ENCODE peak calls at places on chromosomes 16 and 17, in seven cellular contexts. X is mesendoderm, L is thoracic aorta, S is IMR-90, I is aorta, O is transverse colon, E is SJCRH30. P is an unnamed sample. For H3K36me3, H3K4me1 and H3K27me3, the result is how much of the 10 kb centered on the place peaks cover.

GRCh38 chr17:50499722-50500121 is 8.5 kb upstream of the MYCBPAP start:
- DNase-seq in X (no peak), L (no peak), S (no peak), I (no peak), O (no peak), E (no peak), P (no peak)

GRCh38 chr17:60390881-60391418 is 983 bp downstream of the USP32 start:
- DNase-seq in X (peak), L (no peak), S (peak), I (no peak), O (peak), E (peak), P (peak)

GRCh38 chr16:74738134-74738541 is 36.5 kb downstream of the FA2H start:
- DNase-seq in X (no peak), L (no peak), S (peak), I (no peak), O (peak), E (no peak), P (peak)

GRCh38 chr17:63946440-63947363 is 14.6 kb upstream of the CD79B start:
- DNase-seq in X (peak), L (no peak), S (peak), I (no peak), O (peak), E (peak), P (peak)

GRCh38 chr17:3959295-3959899 is 4.8 kb downstream of the ATP2A3 start:
- DNase-seq in X (no peak), L (no peak), S (peak), I (no peak), O (peak), E (peak), P (peak)

GRCh38 chr17:50240876-50241275 is 33.4 kb upstream of the TMEM92 start:
- DNase-seq in X (no peak), L (no peak), S (peak), I (no peak), O (no peak), E (no peak), P (no peak)

GRCh38 chr17:72439893-72440502 is 319.2 kb downstream of the SOX9 start:
- DNase-seq in X (no peak), L (no peak), S (no peak), I (no peak), O (no peak), E (no peak), P (no peak)

GRCh38 chr16:18050777-18051176 is 285.8 kb downstream of the NPIPA8 start:
- DNase-seq in X (no peak), L (no peak), S (no peak), I (no peak), O (peak), E (no peak), P (no peak)

GRCh38 chr16:8998114-8998513 is 34.4 kb upstream of the USP7 start:
- DNase-seq in X (no peak), L (no peak), S (peak), I (no peak), O (no peak), E (no peak), P (peak)

GRCh38 chr17:74690409-74690825 is 22.3 kb downstream of the CD300LF start:
- DNase-seq in X (no peak), L (no peak), S (no peak), I (no peak), O (peak), E (no peak), P (no peak)

GRCh38 chr17:9330140-9330902 is 245.3 kb downstream of the STX8 start:
- DNase-seq in X (peak), L (no peak), S (no peak), I (no peak), O (no peak), E (no peak), P (no peak)

GRCh38 chr16:68331879-68332410 is 21.1 kb downstream of the PRMT7 start:
- DNase-seq in X (no peak), L (no peak), S (peak), I (no peak), O (no peak), E (no peak), P (peak)
- H3K36me3 ChIP-seq in X (under half), L (under half), S (under half), I (under half), O (under half), E (under half), P (under half)

GRCh38 chr17:57713140-57713539 is 32.0 kb downstream of the CCDC182 start:
- DNase-seq in X (no peak), L (no peak), S (no peak), I (no peak), O (no peak), E (peak), P (no peak)
- H3K4me1 ChIP-seq in X (under half), L (under half), S (under half), I (under half), O (under half), E (under half), P (under half)

GRCh38 chr17:42877037-42877436 is 23.6 kb upstream of the G6PC1 start:
- DNase-seq in X (no peak), L (no peak), S (no peak), I (no peak), O (no peak), E (no peak), P (no peak)

GRCh38 chr17:42878924-42879595 is 21.5 kb upstream of the G6PC1 start:
- DNase-seq in X (no peak), L (no peak), S (no peak), I (no peak), O (no peak), E (no peak), P (no peak)

GRCh38 chr17:42879596-42879985 is 21.0 kb upstream of the G6PC1 start:
- DNase-seq in X (no peak), L (no peak), S (peak), I (no peak), O (no peak), E (no peak), P (peak)

GRCh38 chr17:42880776-42881175 is 19.8 kb upstream of the G6PC1 start:
- DNase-seq in X (no peak), L (no peak), S (no peak), I (no peak), O (no peak), E (no peak), P (no peak)

GRCh38 chr17:42878123-42878880 is 22.3 kb upstream of the G6PC1 start:
- DNase-seq in X (peak), L (no peak), S (no peak), I (no peak), O (peak), E (no peak), P (no peak)
- H3K27me3 ChIP-seq in X (under half), L (under half), S (under half), I (under half), O (under half), E (under half), P (under half)

DNA sequence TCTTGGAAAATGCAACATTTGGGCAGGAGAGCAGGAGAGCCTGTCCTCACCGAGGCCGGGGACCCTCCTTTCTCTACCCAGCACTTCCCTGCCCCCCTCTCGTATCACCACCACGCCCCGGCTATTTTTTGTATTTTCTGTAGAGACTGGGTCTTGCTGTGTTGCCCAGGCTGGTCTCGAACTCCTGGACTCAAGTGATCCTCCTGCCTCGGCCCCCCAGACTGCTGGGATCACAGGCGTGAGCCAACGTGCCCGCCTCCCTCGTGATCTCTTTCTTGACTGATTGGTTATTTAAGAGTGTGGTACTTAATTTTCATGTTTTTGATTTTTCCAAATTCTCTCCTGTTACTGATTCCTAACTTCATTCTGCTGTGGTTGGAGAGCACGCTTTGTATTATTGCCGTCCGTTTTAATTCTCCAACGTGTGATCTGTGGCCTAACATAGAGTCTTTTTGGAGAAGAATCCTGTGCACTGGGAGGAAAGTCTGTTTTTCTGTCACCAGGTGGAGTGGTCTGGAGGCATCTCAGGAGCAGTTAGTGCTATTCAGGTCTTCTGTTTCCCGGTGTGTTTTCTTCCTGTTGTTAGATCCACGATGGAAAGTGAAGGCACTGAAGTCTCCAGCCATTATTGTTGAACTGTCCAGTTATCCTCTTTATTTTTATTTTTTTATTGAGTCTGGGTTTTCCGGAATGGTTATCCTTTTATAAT is 40.4 kb downstream of the ZNF778 start:
- DNase-seq in X (peak), L (no peak), S (no peak), I (peak), O (no peak), E (no peak), P (no peak)
- H3K36me3 ChIP-seq in X (under half), L (under half), S (under half), I (under half), O (under half), E (under half), P (under half)

DNA sequence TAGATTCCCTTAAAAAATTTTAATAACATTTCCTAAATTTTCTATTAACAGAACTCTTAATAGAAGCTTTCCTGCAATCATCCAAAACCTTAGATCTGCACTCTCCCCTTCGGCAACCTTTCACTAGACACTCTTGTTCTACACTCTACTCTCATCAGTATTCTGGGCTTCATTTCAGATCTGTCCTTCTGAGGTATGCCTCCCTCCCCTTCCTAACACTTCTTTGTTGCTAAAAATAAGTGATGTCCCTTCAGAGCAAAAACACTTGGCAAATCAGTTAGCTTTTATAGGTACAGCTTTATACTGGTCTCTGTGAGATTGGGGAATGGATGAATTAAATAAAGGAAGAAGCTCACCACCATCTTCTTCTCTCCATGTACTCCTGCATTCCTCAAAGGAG is 28.2 kb upstream of the GNAO1 start:
- DNase-seq in X (no peak), L (no peak), S (no peak), I (no peak), O (no peak), E (no peak), P (no peak)
- H3K4me1 ChIP-seq in X (under half), L (under half), S (under half), I (under half), O (under half), E (under half), P (under half)

GRCh38 chr16:19382084-19382801 is 35.4 kb upstream of the TMC5 start:
- DNase-seq in X (no peak), L (no peak), S (no peak), I (no peak), O (no peak), E (no peak), P (no peak)

GRCh38 chr16:19379838-19380237 is 37.8 kb upstream of the TMC5 start:
- DNase-seq in X (no peak), L (no peak), S (no peak), I (no peak), O (no peak), E (no peak), P (no peak)

GRCh38 chr16:19382887-19383816 is 34.5 kb upstream of the TMC5 start:
- DNase-seq in X (no peak), L (no peak), S (no peak), I (no peak), O (no peak), E (no peak), P (no peak)

GRCh38 chr16:19377864-19378263 is 39.8 kb upstream of the TMC5 start:
- DNase-seq in X (peak), L (no peak), S (no peak), I (no peak), O (no peak), E (no peak), P (no peak)

DNA sequence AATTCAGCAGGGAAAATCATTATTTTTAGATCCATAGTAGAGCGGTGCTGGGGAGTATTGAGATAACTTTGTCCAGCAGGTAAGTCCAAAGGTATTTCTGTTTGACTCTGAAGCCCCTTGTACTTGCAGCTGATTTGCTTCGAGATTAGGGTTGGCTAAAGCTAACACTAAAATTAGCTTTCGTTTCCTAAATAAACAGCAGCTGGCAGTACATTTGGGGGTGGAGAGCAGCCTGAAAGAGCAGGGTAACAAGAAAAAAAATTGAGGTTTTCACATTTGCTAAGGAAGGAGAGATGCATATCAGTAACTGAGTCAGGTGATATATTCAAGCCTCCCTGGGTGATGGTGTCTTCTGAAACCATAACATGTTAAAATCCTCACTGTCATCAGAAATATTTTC is 37.4 kb upstream of the TMC5 start:
- DNase-seq in X (no peak), L (no peak), S (no peak), I (no peak), O (no peak), E (no peak), P (no peak)
- H3K27me3 ChIP-seq in X (under half), L (under half), S (under half), I (under half), O (under half), E (under half), P (under half)

GRCh38 chr16:85913688-85914422 is 14.9 kb downstream of the IRF8 start:
- DNase-seq in X (no peak), L (no peak), S (no peak), I (peak), O (no peak), E (no peak), P (no peak)

GRCh38 chr16:85916141-85916890 is 17.4 kb downstream of the IRF8 start:
- DNase-seq in X (no peak), L (no peak), S (no peak), I (peak), O (peak), E (no peak), P (no peak)

GRCh38 chr16:85915125-85915845 is 16.3 kb downstream of the IRF8 start:
- DNase-seq in X (no peak), L (no peak), S (no peak), I (peak), O (no peak), E (peak), P (no peak)

GRCh38 chr16:85913141-85913601 is 14.2 kb downstream of the IRF8 start:
- DNase-seq in X (no peak), L (no peak), S (no peak), I (peak), O (no peak), E (no peak), P (no peak)

GRCh38 chr16:85914423-85914794 is 15.4 kb downstream of the IRF8 start:
- DNase-seq in X (no peak), L (no peak), S (no peak), I (peak), O (no peak), E (no peak), P (no peak)
- H3K36me3 ChIP-seq in X (under half), L (under half), S (under half), I (under half), O (under half), E (under half), P (under half)

GRCh38 chr17:59353936-59354755 is 22.7 kb downstream of the YPEL2 start:
- DNase-seq in X (no peak), L (no peak), S (no peak), I (no peak), O (no peak), E (peak), P (no peak)

GRCh38 chr17:59356543-59357218 is 25.2 kb downstream of the YPEL2 start:
- DNase-seq in X (no peak), L (no peak), S (peak), I (no peak), O (no peak), E (no peak), P (peak)

GRCh38 chr17:59355695-59356323 is 24.4 kb downstream of the YPEL2 start:
- DNase-seq in X (no peak), L (no peak), S (no peak), I (no peak), O (no peak), E (no peak), P (no peak)

GRCh38 chr17:59353106-59353854 is 21.8 kb downstream of the YPEL2 start:
- DNase-seq in X (no peak), L (no peak), S (no peak), I (no peak), O (no peak), E (no peak), P (no peak)

DNA sequence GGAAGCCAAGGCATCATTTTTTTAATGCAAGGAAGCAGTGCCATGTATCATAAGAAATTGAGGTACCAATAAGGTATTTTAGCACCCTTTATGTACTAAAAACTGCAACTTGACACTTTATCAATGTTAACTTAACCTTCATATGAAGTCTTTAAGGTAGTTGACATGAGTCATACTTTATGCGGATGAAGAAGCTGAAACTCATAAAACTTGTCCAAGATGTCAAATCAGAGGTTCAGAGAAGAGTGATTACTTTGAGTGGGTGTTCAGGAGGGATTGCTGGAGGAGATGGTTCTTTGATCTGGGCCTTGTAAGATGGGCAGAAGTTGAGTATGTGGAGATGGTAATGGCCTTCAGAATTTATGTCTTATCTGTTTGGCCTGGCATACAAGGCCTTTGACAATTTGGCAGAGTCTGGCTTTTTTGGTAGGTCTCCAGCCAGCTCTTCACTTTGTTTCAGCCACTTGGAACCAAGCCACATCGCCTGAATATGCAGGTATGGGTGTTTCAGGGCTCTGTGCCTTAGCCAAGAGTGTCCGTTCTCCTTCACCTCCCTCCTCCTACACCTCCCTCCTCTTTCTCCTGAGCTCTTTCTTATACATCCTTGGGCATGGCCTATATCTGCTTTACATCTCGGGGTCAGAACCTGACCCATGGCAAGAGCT is 23.7 kb downstream of the YPEL2 start:
- DNase-seq in X (no peak), L (no peak), S (no peak), I (no peak), O (no peak), E (no peak), P (no peak)
- H3K4me1 ChIP-seq in X (under half), L (half or more), S (under half), I (under half), O (under half), E (under half), P (under half)

DNA sequence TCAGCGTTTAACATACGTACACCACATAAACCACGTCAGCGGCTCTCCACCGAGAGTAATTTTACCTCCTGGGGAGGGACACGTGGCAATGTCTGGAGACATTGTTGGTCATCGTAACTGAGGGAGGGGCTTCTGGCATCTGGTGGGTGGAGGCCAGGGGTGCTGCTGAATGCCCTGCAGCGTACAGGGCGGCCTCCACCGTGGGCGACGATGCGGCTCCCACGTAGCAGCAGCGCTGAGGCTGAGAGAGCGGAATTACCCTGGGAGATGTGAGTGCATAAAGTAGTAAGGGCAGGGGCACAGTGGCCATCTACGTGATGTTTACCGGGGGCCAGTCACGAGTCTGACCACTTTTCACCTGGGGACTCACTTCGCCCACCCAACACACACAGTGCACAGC is 212.4 kb downstream of the RBFOX3 start:
- DNase-seq in X (no peak), L (no peak), S (no peak), I (no peak), O (no peak), E (no peak), P (no peak)
- H3K27me3 ChIP-seq in X (under half), L (under half), S (under half), I (under half), O (under half), E (half or more), P (half or more)